ENCODE peak calls at places on chromosomes 2 and 18, in nine cellular contexts. K, U, W, L, M, T, J, E and F are unnamed samples.

GRCh38 chr2:3481736-3482362 is 37.5 kb downstream of the ADI1 start:
- DNase-seq in U (no peak), K (no peak), L (peak), T (no peak), E (no peak), M (no peak), W (no peak), J (no peak), F (no peak)

GRCh38 chr2:122191331-122191730 is 435.9 kb downstream of the TSN start:
- DNase-seq in L (no peak), J (peak), M (peak), T (peak), K (peak), E (peak), W (no peak), U (peak), F (peak)

GRCh38 chr2:224925822-224926124 is 116.5 kb downstream of the DOCK10 start:
- DNase-seq in T (no peak), M (peak), W (peak), J (no peak), K (no peak), E (peak), U (no peak), L (no peak), F (peak)

GRCh38 chr2:27889774-27890145 is 427 bp downstream of the RBKS start:
- DNase-seq in M (peak), J (no peak), K (no peak), W (peak), L (no peak), E (peak), T (no peak), U (no peak), F (no peak)

GRCh38 chr18:40046596-40046995 is 1908.4 kb upstream of the PIK3C3 start:
- DNase-seq in K (no peak), J (no peak), L (no peak), T (no peak), M (no peak), U (no peak), E (no peak), W (no peak), F (no peak)

GRCh38 chr2:6053711-6054393 is 361.7 kb downstream of the SOX11 start:
- DNase-seq in W (no peak), J (no peak), U (no peak), K (no peak), L (no peak), T (no peak), E (no peak), M (no peak), F (no peak)

GRCh38 chr2:20175267-20175666 is 49.7 kb downstream of the SDC1 start:
- DNase-seq in M (no peak), L (no peak), T (no peak), W (no peak), J (no peak), K (no peak), E (no peak), U (no peak), F (no peak)

GRCh38 chr2:202695166-202695565 is 60.4 kb downstream of the FAM117B start:
- DNase-seq in E (no peak), J (no peak), L (no peak), W (no peak), K (no peak), M (peak), U (no peak), T (no peak), F (no peak)

GRCh38 chr2:1887915-1888314 is 143.6 kb upstream of the PXDN start:
- DNase-seq in J (no peak), K (no peak), T (no peak), M (peak), L (no peak), E (peak), W (no peak), U (no peak), F (peak)

GRCh38 chr2:187075106-187076070 is 226.4 kb upstream of the ZSWIM2 start:
- DNase-seq in M (no peak), E (no peak), T (no peak), U (no peak), J (no peak), L (peak), K (no peak), W (no peak), F (no peak)

GRCh38 chr18:11391636-11392035 is 217.8 kb upstream of the SLC35G4 start:
- DNase-seq in M (no peak), J (no peak), E (no peak), K (no peak), W (no peak), L (no peak), U (no peak), T (no peak), F (no peak)

GRCh38 chr2:86224645-86225355 is 25.5 kb downstream of the MRPL35 start:
- DNase-seq in U (no peak), K (no peak), M (no peak), J (no peak), E (no peak), W (no peak), T (no peak), L (no peak), F (no peak)

GRCh38 chr2:108034843-108035242 is 48.5 kb downstream of the SLC5A7 start:
- DNase-seq in T (no peak), W (no peak), L (no peak), M (no peak), E (no peak), K (no peak), U (no peak), J (no peak), F (no peak)

GRCh38 chr18:78517328-78517727 is 462.3 kb upstream of the SALL3 start:
- DNase-seq in T (no peak), W (no peak), M (no peak), E (no peak), U (no peak), J (no peak), K (no peak), L (no peak), F (no peak)

GRCh38 chr2:166234112-166234846 is 106.5 kb upstream of the SCN1A start:
- DNase-seq in W (no peak), E (peak), T (no peak), L (no peak), J (no peak), U (no peak), M (peak), K (no peak), F (peak)

GRCh38 chr2:188600536-188601210 is 309.0 kb downstream of the GULP1 start:
- DNase-seq in T (no peak), M (no peak), J (peak), L (no peak), K (no peak), E (peak), U (no peak), W (no peak), F (peak)

GRCh38 chr2:173058673-173059072 is 17.0 kb upstream of the MAP3K20 start:
- DNase-seq in J (no peak), M (no peak), K (peak), T (no peak), W (no peak), E (no peak), L (no peak), U (no peak), F (no peak)

GRCh38 chr2:75246441-75247167 is 47.3 kb upstream of the TACR1 start:
- DNase-seq in M (no peak), K (no peak), L (no peak), W (no peak), E (peak), J (no peak), T (no peak), U (no peak), F (no peak)

GRCh38 chr2:28628506-28628905 is 123.1 kb upstream of the PPP1CB start:
- DNase-seq in L (no peak), W (no peak), J (no peak), T (no peak), U (no peak), K (no peak), E (no peak), M (no peak), F (no peak)

GRCh38 chr2:236972491-236973379 is 113.0 kb upstream of the COPS8 start:
- DNase-seq in K (no peak), W (no peak), U (no peak), E (peak), L (peak), T (no peak), M (peak), J (peak), F (peak)

GRCh38 chr2:36597532-36598377 is at the start of gene FEZ2:
- DNase-seq in U (peak), T (no peak), W (peak), L (peak), M (peak), J (peak), K (peak), E (peak), F (peak)

GRCh38 chr2:24597181-24597870 is 106.3 kb downstream of the NCOA1 start:
- DNase-seq in T (no peak), J (no peak), K (no peak), L (no peak), E (no peak), U (no peak), M (no peak), W (no peak), F (no peak)

GRCh38 chr2:218374795-218375194 is 7.3 kb upstream of the SLC11A1 start:
- DNase-seq in E (no peak), U (no peak), K (no peak), W (no peak), M (no peak), T (no peak), J (no peak), L (no peak), F (no peak)

GRCh38 chr18:3056311-3056710 is 43.4 kb upstream of the LPIN2 start:
- DNase-seq in W (no peak), U (no peak), K (no peak), M (no peak), L (no peak), E (no peak), J (no peak), T (no peak), F (no peak)

GRCh38 chr2:10236571-10237391 is 65.9 kb upstream of the HPCAL1 start:
- DNase-seq in U (no peak), M (no peak), K (no peak), L (peak), W (no peak), E (no peak), T (no peak), J (peak), F (no peak)

GRCh38 chr2:68937346-68938055 is 15.2 kb downstream of the GKN2 start:
- DNase-seq in J (peak), E (peak), K (no peak), T (no peak), U (no peak), L (no peak), W (no peak), M (no peak), F (peak)

GRCh38 chr2:217489145-217489960 is 513.4 kb downstream of the TNS1 start:
- DNase-seq in J (peak), W (no peak), L (no peak), M (no peak), U (no peak), K (no peak), E (peak), T (no peak), F (peak)

GRCh38 chr2:182819412-182819811 is 47.0 kb downstream of the FRZB start:
- DNase-seq in E (no peak), J (no peak), M (no peak), L (no peak), T (no peak), W (no peak), K (no peak), U (no peak), F (no peak)
- H3K4me3 ChIP-seq in E (no peak), J (no peak), M (no peak), L (no peak), T (no peak), W (no peak), K (no peak), U (no peak), F (no peak)

GRCh38 chr2:7950035-7950612 is 731.7 kb upstream of the ID2 start:
- DNase-seq in J (no peak), M (no peak), U (no peak), L (no peak), T (no peak), K (no peak), E (peak), W (no peak), F (peak)
- H3K4me3 ChIP-seq in J (no peak), M (no peak), U (no peak), L (no peak), T (no peak), K (no peak), E (peak), W (no peak), F (no peak)

GRCh38 chr18:50306944-50307343 is 19.5 kb upstream of the CXXC1 start:
- DNase-seq in M (peak), W (no peak), K (no peak), E (peak), U (peak), T (no peak), L (no peak), J (no peak), F (peak)
- H3K4me3 ChIP-seq in M (peak), W (peak), K (peak), E (peak), U (no peak), T (peak), L (no peak), J (no peak), F (no peak)

GRCh38 chr2:153595939-153596338 is 117.4 kb upstream of the RPRM start:
- DNase-seq in L (no peak), W (no peak), E (no peak), T (peak), J (peak), U (no peak), K (no peak), M (no peak), F (no peak)
- H3K4me3 ChIP-seq in L (no peak), W (no peak), E (no peak), T (no peak), J (no peak), U (no peak), K (no peak), M (no peak), F (no peak)

GRCh38 chr18:70004698-70005097 is 57.0 kb upstream of the CD226 start:
- DNase-seq in K (no peak), T (no peak), U (no peak), J (no peak), M (peak), W (no peak), L (no peak), E (no peak), F (no peak)
- H3K4me3 ChIP-seq in K (no peak), T (no peak), U (no peak), J (no peak), M (no peak), W (no peak), L (no peak), E (no peak), F (no peak)